ENCODE peak calls at places on chromosomes 3 and 15, in four cellular contexts. O, C, D and I are unnamed samples.
A peak's percentile ranks its signal among the peaks of the same experiment; 100 is the strongest.

GRCh38 chr3:146895026-146895749 is 290.0 kb upstream of the PLSCR5 start:
- DNase-seq in D (no peak), C (no peak), O (no peak), I (no peak)

GRCh38 chr3:111473550-111473949 is 68.4 kb upstream of the CD96 start:
- DNase-seq in O (no peak), D (no peak), C (no peak), I (no peak)

GRCh38 chr3:168457973-168458539 is 362.3 kb upstream of the GOLIM4 start:
- DNase-seq in D (no peak), O (no peak), C (no peak), I (no peak)

GRCh38 chr3:103787164-103787871 is 1352.5 kb downstream of the ZPLD1 start:
- DNase-seq in C (no peak), D (no peak), O (no peak), I (no peak)

GRCh38 chr3:9067352-9067975 is 104.2 kb upstream of the RAD18 start:
- DNase-seq in D (no peak), O (peak; percentile 83), C (no peak), I (no peak)

GRCh38 chr15:42191610-42192346 is 16.3 kb downstream of the VPS39 start:
- DNase-seq in C (no peak), O (peak; percentile 55), D (no peak), I (no peak)

GRCh38 chr3:70999730-71000129 is 583.8 kb downstream of the FOXP1 start:
- DNase-seq in O (no peak), C (no peak), D (no peak), I (no peak)

GRCh38 chr15:83066761-83067637 is at the start of gene BTBD1:
- DNase-seq in O (peak; percentile 98), C (peak; percentile 90), D (peak; percentile 72), I (peak; percentile 94)

GRCh38 chr3:194296448-194296831 is 54.7 kb downstream of the CPN2 start:
- DNase-seq in O (no peak), C (peak; percentile 39), D (peak; percentile 57), I (no peak)

GRCh38 chr3:190225186-190225692 is 97.0 kb downstream of the CLDN1 start:
- DNase-seq in O (peak; percentile 69), C (no peak), D (no peak), I (no peak)

GRCh38 chr15:89794627-89795241 is 18.6 kb downstream of the MESP2 start:
- DNase-seq in C (no peak), O (no peak), D (no peak), I (no peak)

GRCh38 chr3:39052613-39053012 is 797 bp downstream of the WDR48 start:
- DNase-seq in C (no peak), D (no peak), O (no peak), I (no peak)

GRCh38 chr3:138549578-138549977 is 44.5 kb downstream of the CEP70 start:
- DNase-seq in C (no peak), D (no peak), O (no peak), I (no peak)

GRCh38 chr3:54565956-54566355 is 361.9 kb downstream of the LRTM1 start:
- DNase-seq in D (no peak), O (no peak), C (no peak), I (no peak)

GRCh38 chr3:15107075-15107947 is 8.4 kb upstream of the RBSN start:
- DNase-seq in C (no peak), O (peak; percentile 31), D (no peak), I (no peak)

GRCh38 chr15:53611145-53611920 is 148.1 kb downstream of the WDR72 start:
- DNase-seq in C (no peak), O (no peak), D (no peak), I (no peak)

GRCh38 chr3:139836656-139837464 is 98.1 kb upstream of the CLSTN2 start:
- DNase-seq in C (no peak), O (no peak), D (no peak), I (no peak)

GRCh38 chr3:50474717-50475116 is 28.7 kb downstream of the CACNA2D2 start:
- DNase-seq in C (peak; percentile 13), O (no peak), D (no peak), I (no peak)

GRCh38 chr3:31132132-31132769 is 237.8 kb upstream of the GADL1 start:
- DNase-seq in D (no peak), C (no peak), O (peak; percentile 71), I (no peak)

GRCh38 chr3:57791245-57791644 is 35.1 kb downstream of the SLMAP start:
- DNase-seq in O (peak; percentile 44), D (no peak), C (no peak), I (no peak)

GRCh38 chr3:143594217-143594616 is 254.1 kb downstream of the SLC9A9 start:
- DNase-seq in C (no peak), D (no peak), O (no peak), I (peak; percentile 73)

GRCh38 chr3:7518471-7518870 is 657.6 kb downstream of the GRM7 start:
- DNase-seq in C (no peak), D (no peak), O (no peak), I (no peak)

GRCh38 chr3:197730200-197730599 is 6.5 kb downstream of the RUBCN start:
- DNase-seq in C (no peak), O (no peak), D (no peak), I (no peak)

GRCh38 chr15:77013786-77014136 is 18.8 kb downstream of the PSTPIP1 start:
- DNase-seq in D (no peak), O (peak; percentile 72), C (no peak), I (no peak)

GRCh38 chr3:71309342-71309741 is 274.2 kb downstream of the FOXP1 start:
- DNase-seq in O (no peak), D (no peak), C (no peak), I (no peak)

GRCh38 chr15:35740761-35741160 is 194.8 kb upstream of the DPH6 start:
- DNase-seq in C (no peak), O (no peak), D (no peak), I (no peak)

GRCh38 chr3:172142074-172143059 is 103.0 kb downstream of the FNDC3B start:
- DNase-seq in O (peak; percentile 69), D (no peak), C (no peak), I (no peak)

GRCh38 chr3:170059447-170059846 is 21.7 kb downstream of the GPR160 start:
- DNase-seq in O (no peak), C (no peak), D (no peak), I (no peak)

GRCh38 chr3:195748661-195749060 is 27.9 kb downstream of the MUC20 start:
- DNase-seq in D (no peak), O (no peak), C (no peak), I (no peak)

GRCh38 chr3:191963182-191963581 is 502.2 kb downstream of the PYDC2 start:
- DNase-seq in D (no peak), O (no peak), C (no peak), I (no peak)

GRCh38 chr15:81304226-81304625 is 19.7 kb downstream of the STARD5 start:
- DNase-seq in C (no peak), D (no peak), O (no peak), I (peak; percentile 68)

GRCh38 chr3:123521179-123521969 is 63.5 kb downstream of the HACD2 start:
- DNase-seq in D (no peak), C (no peak), O (no peak), I (no peak)
- H3K4me1 ChIP-seq in D (no peaks in the 10 kb centered on the region), C (peaks cover 39% of the 10 kb centered on the region), O (peaks cover 4% of the 10 kb centered on the region), I (no peaks in the 10 kb centered on the region)

GRCh38 chr15:25176616-25176923 is 221.8 kb downstream of the SNRPN start:
- DNase-seq in O (no peak), C (no peak), D (peak; percentile 7), I (peak; percentile 22)

GRCh38 chr15:25178835-25179672 is 224.3 kb downstream of the SNRPN start:
- DNase-seq in C (no peak), D (peak; percentile 10), O (no peak), I (peak; percentile 15)

GRCh38 chr15:25179673-25180511 is 225.1 kb downstream of the SNRPN start:
- DNase-seq in C (no peak), O (no peak), D (peak; percentile 11), I (no peak)

GRCh38 chr15:25176991-25177954 is 222.5 kb downstream of the SNRPN start:
- DNase-seq in C (no peak), O (no peak), D (peak; percentile 6), I (peak; percentile 3)

DNA sequence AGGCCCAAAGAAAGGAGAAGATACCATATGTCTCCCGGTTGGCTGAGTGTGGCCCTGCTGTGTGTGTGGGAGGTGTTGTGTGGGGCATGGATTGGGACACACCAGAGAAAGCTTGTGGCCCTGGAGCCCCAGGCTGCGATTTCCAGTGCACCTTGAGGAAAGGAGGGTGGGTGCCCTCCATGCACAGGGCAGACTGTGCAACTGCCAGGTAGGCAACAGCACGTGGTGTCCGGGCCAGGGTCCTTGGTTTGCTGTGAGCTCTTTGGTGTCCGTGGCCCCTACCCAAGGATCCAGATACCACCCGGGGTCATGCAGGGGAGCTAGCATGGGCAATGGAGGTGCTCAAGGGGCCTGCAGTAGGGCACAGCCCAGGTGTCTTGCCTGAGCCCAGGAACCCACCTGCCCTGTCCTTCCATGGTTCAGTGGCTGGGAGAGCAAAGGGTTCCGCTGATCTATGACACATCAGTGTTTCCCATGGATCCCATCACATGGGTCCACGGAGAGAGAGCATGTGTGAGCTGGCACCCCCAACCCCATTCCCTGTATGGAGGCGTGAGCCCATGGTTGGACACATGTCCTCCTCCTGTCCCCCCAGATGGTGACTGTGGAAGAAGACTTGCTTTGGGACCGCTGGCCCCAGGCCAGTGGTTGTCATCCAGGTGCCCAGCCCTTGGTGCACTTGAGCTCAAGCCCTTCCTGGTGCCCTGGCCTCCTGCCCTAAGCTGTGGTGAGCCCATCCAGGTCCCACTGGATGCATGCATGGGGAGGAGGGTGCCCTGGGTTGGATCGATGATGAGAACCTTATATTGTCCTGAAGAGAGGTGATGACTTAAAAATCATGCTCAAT is 223.4 kb downstream of the SNRPN start:
- DNase-seq in O (no peak), D (peak; percentile 7), C (no peak), I (peak; percentile 21)
- H3K9me3 ChIP-seq in O (peaks cover 7% of the 10 kb centered on the region), D (peaks cover 93% of the 10 kb centered on the region), C (peaks cover 14% of the 10 kb centered on the region), I (no peaks in the 10 kb centered on the region)

DNA sequence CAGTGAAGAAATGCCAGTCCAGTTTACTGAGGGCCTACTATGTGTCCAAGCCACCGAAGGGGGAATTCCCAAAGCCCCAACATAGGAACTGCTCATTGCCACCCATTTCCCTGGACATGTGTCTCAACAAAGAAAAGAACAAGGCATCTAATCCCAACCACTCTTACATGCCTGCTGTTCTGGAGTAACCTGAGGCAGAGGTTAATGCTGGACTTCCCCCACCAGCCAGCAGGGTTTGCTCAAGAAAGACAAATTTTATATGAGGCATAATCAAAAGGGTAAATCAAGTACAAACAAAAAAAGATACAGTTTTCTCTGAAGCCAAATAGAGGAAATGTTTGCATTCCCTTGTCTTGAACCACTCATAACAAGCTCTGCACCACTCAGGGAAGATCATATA is 4.1 kb downstream of the ADCY5 start:
- DNase-seq in O (no peak), D (no peak), C (no peak), I (no peak)
- H3K27me3 ChIP-seq in O (no peaks in the 10 kb centered on the region), D (no peaks in the 10 kb centered on the region), C (no peaks in the 10 kb centered on the region), I (no peaks in the 10 kb centered on the region)

DNA sequence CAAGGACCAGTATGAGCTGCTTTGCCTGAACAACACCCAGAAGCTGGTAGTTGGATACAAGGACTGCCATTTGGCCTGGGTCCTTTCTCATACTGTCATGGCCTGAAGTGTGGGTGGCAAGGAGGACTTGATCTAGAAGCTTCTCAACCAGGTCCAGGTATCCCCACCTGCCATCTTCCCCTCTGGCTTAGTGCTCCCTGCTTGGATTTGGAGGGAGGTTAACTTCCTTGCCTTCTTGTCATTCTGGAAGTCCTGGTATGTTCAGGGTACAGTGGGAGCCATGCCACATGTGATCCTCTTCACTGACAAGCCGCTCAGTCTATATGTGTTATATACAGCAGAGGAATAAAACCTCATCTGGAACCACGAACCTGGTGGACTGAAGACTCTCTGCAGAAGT is 37.7 kb upstream of the TOPBP1 start:
- DNase-seq in C (no peak), D (no peak), O (no peak), I (no peak)
- H3K4me1 ChIP-seq in C (no peaks in the 10 kb centered on the region), D (no peaks in the 10 kb centered on the region), O (no peaks in the 10 kb centered on the region), I (no peaks in the 10 kb centered on the region)